ENCODE peak calls at places on chromosomes 11 and 22, in seven cellular contexts. R is CD4-positive, alpha-beta T cell; F is fibroblast of lung; J is left ventricle myocardium inferior; Z is astrocyte; W is GM23338; T is OCI-LY7. Y is an unnamed sample.

GRCh38 chr11:120735035-120735434 is 223.5 kb downstream of the GRIK4 start:
- DNase-seq in R (no peak), F (no peak), J (no peak), Z (no peak), W (no peak), T (no peak), Y (no peak)

GRCh38 chr11:44572431-44572830 is 7.0 kb downstream of the CD82 start:
- DNase-seq in R (no peak), F (no peak), J (no peak), Z (no peak), W (no peak), T (no peak), Y (no peak)

GRCh38 chr11:2714871-2715270 is 15.1 kb upstream of the KCNQ1OT1 start:
- DNase-seq in R (no peak), F (no peak), J (no peak), Z (no peak), W (no peak), T (no peak), Y (no peak)

GRCh38 chr11:27040302-27041115 is at the start of gene BBOX1:
- DNase-seq in R (no peak), F (no peak), J (no peak), Z (no peak), W (peak), T (peak), Y (no peak)

GRCh38 chr22:20392983-20393704 is 807 bp upstream of the ZNF74 start:
- DNase-seq in R (no peak), F (no peak), J (no peak), Z (no peak), W (no peak), T (no peak), Y (no peak)

GRCh38 chr11:127385071-127385470 is 384.5 kb upstream of the KIRREL3 start:
- DNase-seq in R (no peak), F (no peak), J (no peak), Z (no peak), W (no peak), T (no peak), Y (no peak)

GRCh38 chr11:121929581-121929980 is 186.4 kb downstream of the BLID start:
- DNase-seq in R (no peak), F (peak), J (peak), Z (peak), W (peak), T (no peak), Y (no peak)

GRCh38 chr11:40292636-40293585 is 1166.5 kb downstream of the LRRC4C start:
- DNase-seq in R (no peak), F (peak), J (no peak), Z (no peak), W (peak), T (no peak), Y (no peak)

GRCh38 chr11:38543311-38543710 is 1945.3 kb upstream of the RAG2 start:
- DNase-seq in R (no peak), F (peak), J (no peak), Z (peak), W (no peak), T (no peak), Y (no peak)

GRCh38 chr11:7592706-7593105 is 78.9 kb downstream of the PPFIBP2 start:
- DNase-seq in R (no peak), F (peak), J (peak), Z (no peak), W (no peak), T (no peak), Y (no peak)

GRCh38 chr11:117910941-117911630 is 18.1 kb downstream of the TMPRSS13 start:
- DNase-seq in R (no peak), F (no peak), J (no peak), Z (no peak), W (no peak), T (no peak), Y (no peak)

GRCh38 chr22:19063581-19064353 is 58.4 kb downstream of the DGCR2 start:
- DNase-seq in R (no peak), F (no peak), J (no peak), Z (no peak), W (no peak), T (no peak), Y (no peak)

GRCh38 chr22:36796629-36797175 is 20.1 kb downstream of the PVALB start:
- DNase-seq in R (no peak), F (no peak), J (no peak), Z (no peak), W (peak), T (no peak), Y (no peak)

GRCh38 chr11:134332782-134333181 is 994 bp downstream of the GLB1L2 start:
- DNase-seq in R (no peak), F (no peak), J (no peak), Z (no peak), W (no peak), T (no peak), Y (no peak)

GRCh38 chr11:2531277-2531986 is 86.6 kb downstream of the KCNQ1 start:
- DNase-seq in R (peak), F (peak), J (peak), Z (no peak), W (peak), T (peak), Y (peak)

GRCh38 chr11:66113132-66113856 is 43.2 kb downstream of the PACS1 start:
- DNase-seq in R (no peak), F (peak), J (no peak), Z (peak), W (no peak), T (no peak), Y (no peak)

GRCh38 chr11:886568-886967 is 24.0 kb downstream of the CHID1 start:
- DNase-seq in R (no peak), F (no peak), J (no peak), Z (no peak), W (no peak), T (no peak), Y (no peak)

GRCh38 chr11:100776212-100776896 is 89.3 kb downstream of the ARHGAP42 start:
- DNase-seq in R (no peak), F (peak), J (no peak), Z (peak), W (no peak), T (no peak), Y (no peak)

GRCh38 chr11:133681901-133682300 is 149.6 kb upstream of the OPCML start:
- DNase-seq in R (no peak), F (no peak), J (no peak), Z (no peak), W (peak), T (no peak), Y (no peak)

GRCh38 chr22:33116846-33117547 is 58.8 kb upstream of the SYN3 start:
- DNase-seq in R (no peak), F (no peak), J (no peak), Z (no peak), W (no peak), T (peak), Y (no peak)

GRCh38 chr11:32231909-32232493 is 141.1 kb downstream of the RCN1 start:
- DNase-seq in R (no peak), F (peak), J (no peak), Z (peak), W (peak), T (peak), Y (peak)

GRCh38 chr11:65486570-65487466 is 12.0 kb upstream of the MALAT1 start:
- DNase-seq in R (no peak), F (no peak), J (no peak), Z (no peak), W (no peak), T (no peak), Y (no peak)

GRCh38 chr11:107856981-107857517 is 1.5 kb downstream of the SLC35F2 start:
- DNase-seq in R (no peak), F (no peak), J (no peak), Z (no peak), W (no peak), T (no peak), Y (no peak)

GRCh38 chr11:132202621-132203020 is 832.2 kb downstream of the NTM start:
- DNase-seq in R (no peak), F (no peak), J (no peak), Z (peak), W (no peak), T (no peak), Y (no peak)

GRCh38 chr11:131906963-131907362 is 536.5 kb downstream of the NTM start:
- DNase-seq in R (no peak), F (no peak), J (no peak), Z (no peak), W (peak), T (no peak), Y (no peak)

GRCh38 chr11:101866619-101867491 is 48.0 kb upstream of the CEP126 start:
- DNase-seq in R (no peak), F (peak), J (no peak), Z (peak), W (no peak), T (no peak), Y (no peak)

GRCh38 chr11:101863361-101863760 is 51.4 kb upstream of the CEP126 start:
- DNase-seq in R (no peak), F (peak), J (no peak), Z (peak), W (no peak), T (no peak), Y (no peak)

GRCh38 chr11:101860694-101861371 is 54.0 kb upstream of the CEP126 start:
- DNase-seq in R (peak), F (peak), J (no peak), Z (peak), W (peak), T (peak), Y (peak)

GRCh38 chr11:101864098-101864497 is 50.7 kb upstream of the CEP126 start:
- DNase-seq in R (no peak), F (no peak), J (no peak), Z (no peak), W (no peak), T (no peak), Y (no peak)

GRCh38 chr11:101862410-101863233 is 52.2 kb upstream of the CEP126 start:
- DNase-seq in R (no peak), F (peak), J (no peak), Z (peak), W (peak), T (peak), Y (no peak)
- H3K27ac ChIP-seq in R (no peak), F (peak), J (no peak), Z (peak), W (peak), T (no peak), Y (no peak)

GRCh38 chr11:72635931-72636330 is 38.3 kb downstream of the PDE2A start:
- DNase-seq in R (no peak), F (no peak), J (no peak), Z (no peak), W (peak), T (no peak), Y (no peak)

GRCh38 chr11:72634016-72634415 is 40.2 kb downstream of the PDE2A start:
- DNase-seq in R (no peak), F (no peak), J (no peak), Z (no peak), W (no peak), T (no peak), Y (no peak)

GRCh38 chr11:72635309-72635915 is 38.8 kb downstream of the PDE2A start:
- DNase-seq in R (no peak), F (no peak), J (no peak), Z (no peak), W (no peak), T (no peak), Y (no peak)

GRCh38 chr11:72633068-72633467 is 41.2 kb downstream of the PDE2A start:
- DNase-seq in R (no peak), F (no peak), J (no peak), Z (no peak), W (no peak), T (no peak), Y (no peak)

DNA sequence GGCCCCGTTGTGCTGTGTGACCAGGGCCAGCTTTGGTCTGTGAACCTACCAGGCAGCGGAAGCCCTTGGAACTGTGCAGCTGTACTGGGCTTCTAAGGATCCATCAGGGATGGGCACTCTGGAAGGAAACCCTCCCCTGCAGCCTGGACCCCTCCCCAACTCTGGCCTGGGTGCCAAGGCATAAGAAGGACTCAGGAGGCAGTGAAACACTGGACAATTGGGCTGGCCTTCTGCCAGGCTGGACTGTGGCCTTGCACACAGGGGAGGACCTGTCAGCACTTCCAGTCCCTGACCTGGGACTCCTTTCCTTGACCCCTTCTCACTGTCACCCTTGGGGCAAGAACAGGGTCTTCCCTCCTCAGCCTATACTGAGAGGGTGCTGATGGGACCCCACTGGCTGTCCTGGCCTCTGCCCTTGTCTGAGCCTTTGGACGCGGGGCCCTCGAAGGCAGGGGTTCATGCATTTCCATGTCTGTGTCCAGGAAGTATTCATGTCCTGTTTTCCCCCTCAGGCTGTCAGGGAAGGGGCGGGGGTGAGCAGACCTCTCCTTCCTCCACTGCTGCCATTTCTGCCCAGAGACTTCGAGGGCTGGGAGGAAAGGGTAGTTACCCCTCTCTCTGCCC is 39.6 kb downstream of the PDE2A start:
- DNase-seq in R (no peak), F (no peak), J (peak), Z (no peak), W (no peak), T (no peak), Y (no peak)
- H3K27ac ChIP-seq in R (no peak), F (no peak), J (peak), Z (no peak), W (no peak), T (no peak), Y (no peak)

GRCh38 chr11:86551286-86551685 is 121.1 kb downstream of the ME3 start:
- DNase-seq in R (no peak), F (peak), J (no peak), Z (peak), W (no peak), T (no peak), Y (no peak)
- H3K27ac ChIP-seq in R (no peak), F (no peak), J (peak), Z (peak), W (no peak), T (no peak), Y (no peak)

DNA sequence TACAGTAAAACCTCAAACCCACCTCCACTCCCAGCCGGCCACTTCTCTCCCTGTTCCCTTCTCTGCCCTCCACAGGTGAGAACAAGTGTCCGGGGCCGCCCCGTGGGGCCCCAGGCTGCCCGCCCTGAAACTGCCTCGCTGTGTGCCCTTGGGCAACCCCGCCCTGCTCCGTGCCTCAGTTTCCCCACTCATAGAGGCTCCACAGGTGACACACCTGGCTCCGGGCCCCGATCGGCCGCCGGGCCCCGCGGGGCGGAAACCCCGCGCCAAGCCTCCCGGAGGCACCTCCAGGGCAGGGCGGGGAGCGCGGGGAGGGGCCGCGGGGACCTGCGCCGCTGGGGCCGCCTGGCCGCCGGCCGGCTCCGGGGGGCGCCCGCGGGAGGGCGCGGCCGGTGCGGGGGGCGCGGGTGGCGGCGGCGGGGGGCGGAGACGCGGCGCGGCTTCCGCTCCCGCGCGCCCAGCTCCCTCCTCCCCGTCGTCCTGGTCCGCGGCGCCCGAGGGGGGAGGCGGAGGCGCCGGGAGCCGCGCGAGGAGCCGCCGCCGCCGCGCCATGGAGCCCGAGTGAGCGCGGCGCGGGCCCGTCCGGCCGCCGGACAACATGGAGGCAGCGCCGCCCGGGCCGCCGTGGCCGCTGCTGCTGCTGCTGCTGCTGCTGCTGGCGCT is at the start of gene LRP5:
- DNase-seq in R (no peak), F (no peak), J (peak), Z (no peak), W (peak), T (peak), Y (no peak)
- H3K27ac ChIP-seq in R (no peak), F (peak), J (peak), Z (peak), W (no peak), T (no peak), Y (no peak)

DNA sequence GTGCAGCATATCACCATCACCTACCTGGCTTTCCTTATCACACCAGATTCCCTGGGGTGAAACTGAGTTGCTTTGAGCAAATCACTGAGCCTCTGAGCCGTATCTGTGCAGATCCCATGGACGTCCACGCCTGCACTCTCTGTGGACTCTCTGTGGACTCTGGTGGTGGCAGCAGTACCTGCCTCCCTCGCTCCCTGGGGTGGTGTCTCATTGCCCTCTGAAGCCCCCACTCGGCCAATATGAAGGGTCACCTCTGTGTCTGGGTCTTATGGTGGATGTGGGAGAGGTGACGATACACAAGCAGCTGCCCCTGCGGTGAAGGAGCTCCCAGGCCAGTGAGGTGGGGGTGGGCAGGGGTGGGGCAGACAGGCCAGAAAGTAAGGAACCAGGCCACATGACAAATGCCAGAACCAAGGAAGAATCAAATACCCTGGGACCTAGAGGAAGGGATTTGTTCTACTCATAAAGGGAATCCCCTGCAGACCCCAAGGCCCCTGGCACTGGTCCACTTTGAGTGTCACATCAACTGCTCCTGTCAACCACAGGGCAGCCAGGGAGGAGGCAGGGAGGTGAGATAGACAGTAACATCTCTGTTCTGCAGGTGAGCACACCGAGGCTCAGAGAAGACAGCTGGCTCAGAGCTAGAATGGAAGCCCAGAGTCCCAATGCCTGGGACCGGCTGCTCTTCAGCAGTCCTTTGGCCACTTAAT is 9.2 kb upstream of the CHST1 start:
- DNase-seq in R (no peak), F (no peak), J (no peak), Z (no peak), W (no peak), T (no peak), Y (no peak)
- H3K27ac ChIP-seq in R (no peak), F (no peak), J (no peak), Z (no peak), W (no peak), T (no peak), Y (no peak)

DNA sequence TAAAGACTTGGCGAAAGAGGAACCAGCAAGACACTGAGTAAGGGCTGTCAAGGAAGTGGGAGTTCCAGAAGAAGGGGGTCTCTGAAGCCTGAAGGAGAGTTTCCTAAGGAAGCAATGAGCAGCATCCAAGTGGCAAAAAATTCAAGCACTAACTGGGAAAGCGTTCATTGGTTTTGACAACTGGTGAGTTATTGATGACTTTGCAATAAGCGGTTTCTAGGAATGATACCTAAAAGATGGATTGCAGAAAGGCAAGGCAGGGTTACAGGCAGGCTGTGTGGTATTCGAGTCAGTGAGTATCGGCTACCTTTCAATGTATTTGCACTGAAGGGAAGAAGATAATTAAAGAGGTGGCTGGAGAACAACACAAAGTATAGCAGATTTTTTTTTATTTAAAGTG is 59.3 kb upstream of the NCAM1 start:
- DNase-seq in R (no peak), F (no peak), J (no peak), Z (no peak), W (no peak), T (no peak), Y (no peak)
- H3K27ac ChIP-seq in R (no peak), F (no peak), J (peak), Z (no peak), W (no peak), T (no peak), Y (no peak)

DNA sequence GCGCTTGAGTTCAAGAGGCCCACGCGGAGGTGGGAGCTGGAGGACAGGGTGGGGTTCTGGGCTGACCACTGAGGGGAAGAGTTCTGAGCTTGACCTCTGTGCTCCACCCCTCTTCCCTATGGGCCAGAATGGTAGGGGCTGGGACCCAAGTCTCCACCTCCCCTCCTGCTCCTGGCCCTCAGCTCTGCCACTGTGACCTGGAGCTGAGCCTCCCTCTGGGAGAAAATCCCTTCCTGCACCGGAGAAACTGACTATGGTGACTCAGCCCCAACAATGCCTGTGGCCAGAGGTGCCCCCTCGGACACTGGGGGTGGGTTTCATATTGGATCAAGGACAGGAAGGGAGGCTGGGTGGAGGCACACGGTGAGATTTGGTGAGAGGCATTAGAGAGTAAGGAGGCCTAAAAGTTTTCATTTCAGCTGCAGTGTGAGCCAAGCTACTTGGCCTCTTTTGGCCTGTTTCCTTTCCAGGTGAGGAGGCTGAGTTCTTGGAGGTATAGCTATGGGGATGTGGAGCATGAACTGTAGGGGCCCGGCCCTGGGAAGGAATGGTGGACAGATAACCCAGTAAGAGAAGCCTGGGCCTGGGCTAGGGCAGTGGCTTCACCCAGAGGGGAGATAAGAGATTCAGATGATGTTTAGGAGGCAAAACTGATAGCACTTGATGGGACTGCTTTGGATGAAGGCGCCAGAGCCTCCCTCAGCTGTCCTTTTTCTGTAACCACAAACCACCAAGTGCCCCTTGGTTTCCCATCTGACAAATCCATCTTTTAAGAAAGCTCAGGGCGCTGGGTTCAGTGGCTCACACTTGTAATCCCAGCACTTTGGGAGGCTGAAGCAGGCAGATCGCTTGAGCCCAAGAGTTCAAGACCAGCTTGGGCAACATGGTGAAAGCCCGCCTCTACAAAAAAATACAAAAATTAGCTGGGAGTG is 23.2 kb downstream of the RELT start:
- DNase-seq in R (no peak), F (no peak), J (no peak), Z (no peak), W (no peak), T (no peak), Y (no peak)
- H3K27ac ChIP-seq in R (no peak), F (no peak), J (peak), Z (no peak), W (no peak), T (no peak), Y (no peak)